ENCODE peak calls at places on chromosomes 5 and 9, in ten cellular contexts. X is heart right ventricle, E is tibial artery, B is HepG2, Q is hepatocyte, A is lower leg skin, T is thyroid gland, D is kidney epithelial cell, M is Calu3, N is endothelial cell. K is an unnamed sample.

GRCh38 chr5:151670074-151670686 is 16.5 kb downstream of the SPARC start:
- DNase-seq in X (no peak), E (no peak), B (no peak), Q (peak; percentile 66), A (no peak), T (no peak), D (no peak), M (no peak), N (no peak), K (no peak)

GRCh38 chr9:125258832-125259534 is 2.6 kb upstream of the GAPVD1 start:
- DNase-seq in X (no peak), E (no peak), B (peak; percentile 55), Q (no peak), A (no peak), T (no peak), D (no peak), M (no peak), N (no peak), K (no peak)

GRCh38 chr9:87684627-87685204 is 41.2 kb upstream of the CTSL start:
- DNase-seq in X (no peak), E (no peak), B (peak; percentile 19), Q (peak; percentile 71), A (peak; percentile 89), T (peak; percentile 59), D (no peak), M (peak; percentile 25), N (peak; percentile 60), K (peak; percentile 51)

GRCh38 chr5:158978061-158978745 is 121.5 kb downstream of the EBF1 start:
- DNase-seq in X (no peak), E (no peak), B (no peak), Q (no peak), A (no peak), T (no peak), D (no peak), M (no peak), N (no peak), K (no peak)

GRCh38 chr9:127707766-127708165 is 978 bp downstream of the CFAP157 start:
- DNase-seq in X (no peak), E (no peak), B (peak; percentile 12), Q (no peak), A (no peak), T (no peak), D (no peak), M (no peak), N (no peak), K (no peak)

GRCh38 chr9:89422151-89422918 is 75.6 kb downstream of the SEMA4D start:
- DNase-seq in X (no peak), E (no peak), B (no peak), Q (no peak), A (no peak), T (no peak), D (no peak), M (no peak), N (no peak), K (no peak)

GRCh38 chr9:137482094-137482781 is 23.1 kb upstream of the NSMF start:
- DNase-seq in X (peak; percentile 24), E (peak; percentile 80), B (peak; percentile 31), Q (peak; percentile 58), A (peak; percentile 88), T (peak; percentile 22), D (peak; percentile 18), M (no peak), N (no peak), K (no peak)

GRCh38 chr5:37435261-37435660 is 56.1 kb downstream of the WDR70 start:
- DNase-seq in X (no peak), E (no peak), B (peak; percentile 55), Q (no peak), A (no peak), T (no peak), D (no peak), M (no peak), N (no peak), K (no peak)

GRCh38 chr5:52783226-52783959 is 4.3 kb upstream of the ITGA1 start:
- DNase-seq in X (no peak), E (peak; percentile 85), B (no peak), Q (no peak), A (peak; percentile 84), T (no peak), D (no peak), M (peak; percentile 49), N (no peak), K (no peak)

GRCh38 chr9:29006603-29007002 is 1433.3 kb upstream of the C9orf72 start:
- DNase-seq in X (no peak), E (no peak), B (no peak), Q (no peak), A (no peak), T (no peak), D (no peak), M (no peak), N (no peak), K (no peak)

GRCh38 chr5:39373797-39374196 is 9.5 kb upstream of the C9 start:
- DNase-seq in X (no peak), E (no peak), B (no peak), Q (no peak), A (no peak), T (no peak), D (peak; percentile 42), M (no peak), N (no peak), K (no peak)

GRCh38 chr5:39371367-39371635 is 7.0 kb upstream of the C9 start:
- DNase-seq in X (no peak), E (no peak), B (no peak), Q (no peak), A (no peak), T (no peak), D (no peak), M (no peak), N (no peak), K (no peak)

GRCh38 chr5:39379683-39380082 is 15.4 kb upstream of the C9 start:
- DNase-seq in X (no peak), E (no peak), B (no peak), Q (no peak), A (no peak), T (no peak), D (no peak), M (no peak), N (no peak), K (no peak)

GRCh38 chr5:39381376-39381775 is 17.1 kb upstream of the C9 start:
- DNase-seq in X (no peak), E (no peak), B (no peak), Q (no peak), A (no peak), T (no peak), D (no peak), M (no peak), N (no peak), K (no peak)

GRCh38 chr5:39376293-39376714 is 12.0 kb upstream of the C9 start:
- DNase-seq in X (no peak), E (no peak), B (peak; percentile 57), Q (peak; percentile 69), A (no peak), T (peak; percentile 30), D (no peak), M (peak; percentile 64), N (peak; percentile 55), K (no peak)
- TF ChIP-seq CTCF in X (peak; percentile 76), E (peak; percentile 70), B (peak; percentile 85), Q (peak; percentile 76), A (no peak), T (peak; percentile 62), D (peak; percentile 69), M (peak; percentile 73), N (peak; percentile 79), K (peak; percentile 8)

GRCh38 chr9:132242621-132243155 is 80.8 kb downstream of the NTNG2 start:
- DNase-seq in X (no peak), E (no peak), B (no peak), Q (no peak), A (no peak), T (no peak), D (no peak), M (no peak), N (no peak), K (no peak)

GRCh38 chr9:132241483-132241839 is 79.6 kb downstream of the NTNG2 start:
- DNase-seq in X (no peak), E (no peak), B (no peak), Q (no peak), A (no peak), T (no peak), D (no peak), M (no peak), N (no peak), K (no peak)

GRCh38 chr9:132241840-132242620 is 80.2 kb downstream of the NTNG2 start:
- DNase-seq in X (peak; percentile 41), E (no peak), B (no peak), Q (peak; percentile 43), A (no peak), T (peak; percentile 47), D (no peak), M (no peak), N (no peak), K (no peak)

GRCh38 chr9:132244582-132245455 is 83.0 kb downstream of the NTNG2 start:
- DNase-seq in X (peak; percentile 49), E (peak; percentile 85), B (no peak), Q (no peak), A (no peak), T (peak; percentile 46), D (no peak), M (no peak), N (no peak), K (no peak)

GRCh38 chr9:132243156-132244074 is 81.6 kb downstream of the NTNG2 start:
- DNase-seq in X (no peak), E (no peak), B (peak; percentile 10), Q (no peak), A (no peak), T (no peak), D (no peak), M (no peak), N (no peak), K (no peak)
- TF ChIP-seq CTCF in X (no peak), E (no peak), B (peak; percentile 57), Q (no peak), A (no peak), T (no peak), D (no peak), M (no peak), N (no peak), K (no peak)

DNA sequence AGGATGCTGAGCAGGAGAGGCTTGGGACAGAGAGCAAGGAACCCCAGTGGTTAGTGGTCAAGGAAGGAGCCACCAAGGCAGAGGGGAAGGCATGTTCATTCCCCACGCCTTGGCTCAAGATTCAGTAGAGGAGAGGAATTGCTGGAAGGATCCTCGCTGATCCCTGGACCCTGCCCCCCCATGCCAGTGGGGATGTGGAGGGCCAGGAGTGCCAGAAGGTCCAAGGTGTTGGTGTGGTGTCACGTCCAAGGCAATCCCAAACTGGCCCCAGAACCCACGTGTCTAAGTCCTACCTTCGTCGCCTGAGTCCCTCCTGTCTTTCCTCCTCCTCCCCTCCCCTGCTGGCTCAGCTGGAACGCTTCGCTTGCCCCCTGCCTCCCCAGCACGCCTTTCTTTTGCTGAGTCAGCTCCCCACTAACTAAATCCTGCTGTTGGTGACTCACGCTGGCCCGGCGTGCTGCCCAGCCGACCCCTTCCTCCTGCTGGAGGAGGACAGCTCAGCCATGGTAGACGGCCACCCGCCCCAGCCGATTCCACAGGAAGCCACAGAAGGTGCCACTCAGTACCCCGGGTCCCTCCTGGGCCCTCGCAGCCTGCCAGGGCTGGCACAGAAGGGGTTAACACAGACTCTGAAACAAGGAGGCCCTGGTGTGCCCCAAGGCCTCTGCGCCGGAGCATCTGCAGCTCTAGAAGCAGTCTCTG is 37.6 kb upstream of the ORM1 start:
- DNase-seq in X (no peak), E (peak; percentile 67), B (no peak), Q (peak; percentile 87), A (peak; percentile 84), T (peak; percentile 21), D (peak; percentile 85), M (no peak), N (no peak), K (peak; percentile 27)
- TF ChIP-seq CTCF in X (no peak), E (no peak), B (no peak), Q (no peak), A (no peak), T (no peak), D (peak; percentile 23), M (no peak), N (no peak), K (no peak)

GRCh38 chr5:180648658-180649296 is 623 bp downstream of the FLT4 start:
- DNase-seq in X (no peak), E (no peak), B (no peak), Q (peak; percentile 22), A (peak; percentile 77), T (no peak), D (no peak), M (no peak), N (peak; percentile 74), K (no peak)
- TF ChIP-seq CTCF in X (peak; percentile 35), E (no peak), B (peak; percentile 28), Q (peak; percentile 29), A (no peak), T (no peak), D (no peak), M (no peak), N (peak; percentile 50), K (no peak)